ENCODE peak calls at places on chromosomes 6 and 20, in seven cellular contexts. D is SK-N-SH, P is HCT116, J is K562, I is H1, G is GM12878, V is HepG2. K is an unnamed sample.

GRCh38 chr6:111631930-111632460 is 26.3 kb upstream of the TRAF3IP2 start:
- DNase-seq in J (no peak), I (no peak), G (no peak), D (no peak), P (no peak), V (no peak), K (no peak)

GRCh38 chr6:152566040-152566875 is 70.9 kb downstream of the SYNE1 start:
- DNase-seq in J (no peak), G (no peak), D (no peak), V (no peak), P (no peak), I (no peak), K (no peak)

GRCh38 chr20:11387189-11387754 is 530.4 kb upstream of the BTBD3 start:
- DNase-seq in D (no peak), P (peak), G (no peak), I (no peak), J (no peak), V (no peak), K (no peak)

GRCh38 chr20:5220334-5221077 is 93.7 kb downstream of the CDS2 start:
- DNase-seq in J (no peak), G (no peak), I (no peak), V (no peak), P (no peak), D (no peak), K (no peak)

GRCh38 chr6:149867876-149868640 is 3.9 kb upstream of the LRP11 start:
- DNase-seq in J (peak), P (no peak), V (peak), D (no peak), G (no peak), I (no peak), K (peak)

GRCh38 chr20:63322923-63323253 is 29.9 kb downstream of the COL20A1 start:
- DNase-seq in P (no peak), V (no peak), D (no peak), J (no peak), G (no peak), I (no peak), K (no peak)

GRCh38 chr6:47446974-47447373 is 30.6 kb upstream of the CD2AP start:
- DNase-seq in D (no peak), V (no peak), G (no peak), I (no peak), P (no peak), J (no peak), K (no peak)

GRCh38 chr6:34285571-34285970 is 36.8 kb upstream of the SMIM29 start:
- DNase-seq in P (no peak), G (no peak), J (no peak), V (no peak), D (no peak), I (no peak), K (no peak)

GRCh38 chr6:141484726-141485125 is 648.0 kb upstream of the GJE1 start:
- DNase-seq in V (peak), P (no peak), J (no peak), G (peak), I (no peak), D (no peak), K (no peak)

GRCh38 chr20:57370316-57370715 is 19.3 kb downstream of the RAE1 start:
- DNase-seq in I (no peak), V (no peak), G (no peak), D (no peak), P (no peak), J (no peak), K (no peak)

GRCh38 chr6:162854228-162854627 is 126.5 kb downstream of the PACRG start:
- DNase-seq in G (no peak), P (no peak), D (no peak), I (no peak), V (no peak), J (no peak), K (no peak)

GRCh38 chr6:148981515-148981914 is 234.7 kb downstream of the UST start:
- DNase-seq in P (no peak), J (no peak), D (no peak), V (no peak), G (no peak), I (no peak), K (no peak)

GRCh38 chr20:18057106-18057993 is at the start of gene OVOL2:
- DNase-seq in G (no peak), P (peak), V (no peak), I (no peak), D (peak), J (peak), K (peak)

GRCh38 chr6:1519597-1519996 is 90.1 kb upstream of the FOXC1 start:
- DNase-seq in P (no peak), V (no peak), I (no peak), D (no peak), J (no peak), G (no peak), K (no peak)

GRCh38 chr6:28618889-28619555 is 93.3 kb downstream of the GPX5 start:
- DNase-seq in G (no peak), V (no peak), I (no peak), P (no peak), J (no peak), D (no peak), K (no peak)

GRCh38 chr6:143117108-143117507 is 56.4 kb downstream of the AIG1 start:
- DNase-seq in G (no peak), I (no peak), P (no peak), J (no peak), V (no peak), D (no peak), K (no peak)

GRCh38 chr6:161411265-161411944 is 137.5 kb upstream of the AGPAT4 start:
- DNase-seq in P (no peak), G (no peak), D (no peak), J (no peak), I (no peak), V (no peak), K (no peak)

GRCh38 chr6:153117986-153118886 is 12.8 kb downstream of the RGS17 start:
- DNase-seq in P (peak), D (no peak), I (no peak), J (no peak), V (no peak), G (peak), K (no peak)

GRCh38 chr6:155216312-155217028 is 47.3 kb upstream of the CLDN20 start:
- DNase-seq in G (no peak), D (no peak), I (no peak), P (no peak), V (no peak), J (no peak), K (no peak)

DNA sequence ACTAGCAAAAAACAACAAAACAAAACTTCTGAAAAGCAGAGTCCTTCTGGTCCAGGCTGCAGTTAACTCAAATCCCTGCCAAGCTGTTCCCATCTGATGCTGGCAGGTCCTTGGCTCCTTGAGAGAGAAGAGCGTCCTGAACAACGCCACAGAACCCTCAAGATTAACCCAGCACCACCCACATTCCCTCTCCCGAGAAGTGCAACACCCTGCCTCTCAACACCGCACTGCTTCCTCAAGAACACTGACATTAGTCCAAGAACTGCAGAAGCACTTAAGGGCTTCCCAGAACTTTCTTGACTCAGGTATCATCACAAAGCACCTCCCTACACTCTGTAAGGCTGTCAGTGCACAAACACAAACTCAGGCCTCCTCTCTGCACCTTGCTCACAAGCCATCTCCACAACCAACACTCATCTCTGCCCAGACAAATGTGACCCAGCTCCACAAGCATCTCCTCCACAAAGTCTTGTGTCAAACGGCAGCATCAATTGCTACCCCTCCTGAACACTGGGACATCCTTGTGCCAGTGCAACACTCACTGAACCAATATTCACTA is 7.5 kb downstream of the MRPL14 start:
- DNase-seq in J (no peak), P (no peak), V (no peak), I (no peak), G (no peak), D (no peak), K (no peak)
- TF ChIP-seq JUND in J (no peak), P (no peak), V (no peak), I (no peak), G (no peak), D (no peak), K (no peak)

GRCh38 chr6:39256294-39256693 is 27.0 kb upstream of the KCNK5 start:
- DNase-seq in G (no peak), P (no peak), V (no peak), J (no peak), D (no peak), I (peak), K (no peak)
- TF ChIP-seq JUND in G (no peak), P (no peak), V (no peak), J (no peak), D (no peak), I (no peak), K (no peak)

GRCh38 chr6:43303751-43304331 is 4.8 kb downstream of the CRIP3 start:
- DNase-seq in P (no peak), D (no peak), J (no peak), V (no peak), I (no peak), G (no peak), K (no peak)
- TF ChIP-seq JUND in P (no peak), D (no peak), J (no peak), V (no peak), I (no peak), G (no peak), K (no peak)

GRCh38 chr6:87572860-87573259 is 16.9 kb downstream of the RARS2 start:
- DNase-seq in P (no peak), J (no peak), I (no peak), V (no peak), D (no peak), G (no peak), K (no peak)

GRCh38 chr6:87574237-87574636 is 15.6 kb downstream of the RARS2 start:
- DNase-seq in G (no peak), D (no peak), I (no peak), V (peak), J (no peak), P (no peak), K (peak)

GRCh38 chr6:87575423-87575822 is 14.4 kb downstream of the RARS2 start:
- DNase-seq in D (no peak), I (no peak), J (no peak), G (no peak), P (no peak), V (no peak), K (no peak)

GRCh38 chr6:87573307-87574024 is 16.3 kb downstream of the RARS2 start:
- DNase-seq in D (no peak), P (no peak), I (no peak), J (no peak), G (no peak), V (peak), K (no peak)

GRCh38 chr6:87572031-87572430 is 17.8 kb downstream of the RARS2 start:
- DNase-seq in I (no peak), D (no peak), G (no peak), P (no peak), J (no peak), V (no peak), K (no peak)
- TF ChIP-seq JUND in I (no peak), D (no peak), G (no peak), P (no peak), J (no peak), V (no peak), K (no peak)